ENCODE peak calls at places on chromosomes 5 and 9, in ten cellular contexts. Z, T, X, D, W, K, O, R, E and S are unnamed samples.

GRCh38 chr9:134259708-134260107 is 66.5 kb upstream of the RXRA start:
- DNase-seq in Z (no peak), T (no peak), X (no peak), D (no peak), W (no peak), K (no peak), O (no peak), R (no peak), E (no peak), S (no peak)

GRCh38 chr9:93159601-93160418 is 24.1 kb upstream of the WNK2 start:
- DNase-seq in Z (peak), T (peak), X (peak), D (peak), W (peak), K (peak), O (peak), R (peak), E (peak), S (peak)

GRCh38 chr9:22102347-22103053 is 93.4 kb upstream of the CDKN2B start:
- DNase-seq in Z (no peak), T (no peak), X (no peak), D (no peak), W (no peak), K (no peak), O (no peak), R (no peak), E (no peak), S (no peak)

GRCh38 chr5:154620406-154620805 is 134.8 kb upstream of the LARP1 start:
- DNase-seq in Z (no peak), T (no peak), X (no peak), D (no peak), W (no peak), K (peak), O (no peak), R (no peak), E (no peak), S (no peak)

GRCh38 chr9:11928871-11929321 is 764.3 kb upstream of the TYRP1 start:
- DNase-seq in Z (no peak), T (no peak), X (no peak), D (no peak), W (no peak), K (no peak), O (no peak), R (no peak), E (no peak), S (no peak)

GRCh38 chr5:77812926-77813589 is 36.9 kb upstream of the TBCA start:
- DNase-seq in Z (no peak), T (no peak), X (no peak), D (no peak), W (no peak), K (no peak), O (no peak), R (no peak), E (no peak), S (no peak)

GRCh38 chr5:149860801-149861322 is 83.7 kb downstream of the PDE6A start:
- DNase-seq in Z (no peak), T (no peak), X (peak), D (peak), W (peak), K (no peak), O (no peak), R (no peak), E (no peak), S (no peak)

GRCh38 chr5:57863661-57864060 is 381.1 kb upstream of the ACTBL2 start:
- DNase-seq in Z (no peak), T (no peak), X (no peak), D (peak), W (no peak), K (no peak), O (no peak), R (no peak), E (no peak), S (no peak)

GRCh38 chr5:115068239-115069086 is 101.2 kb downstream of the TRIM36 start:
- DNase-seq in Z (no peak), T (no peak), X (peak), D (peak), W (no peak), K (no peak), O (no peak), R (no peak), E (no peak), S (no peak)

GRCh38 chr5:126972062-126972895 is 58.1 kb downstream of the MARCHF3 start:
- DNase-seq in Z (no peak), T (no peak), X (peak), D (no peak), W (no peak), K (peak), O (peak), R (no peak), E (no peak), S (no peak)

GRCh38 chr5:67511911-67512310 is 315.3 kb upstream of the CD180 start:
- DNase-seq in Z (no peak), T (no peak), X (no peak), D (no peak), W (no peak), K (no peak), O (no peak), R (no peak), E (no peak), S (no peak)

GRCh38 chr9:18756712-18757125 is 276.3 kb downstream of the SAXO1 start:
- DNase-seq in Z (no peak), T (no peak), X (no peak), D (no peak), W (no peak), K (no peak), O (no peak), R (no peak), E (peak), S (no peak)

GRCh38 chr5:72693001-72693442 is 123.4 kb upstream of the TNPO1 start:
- DNase-seq in Z (no peak), T (no peak), X (no peak), D (peak), W (no peak), K (no peak), O (no peak), R (no peak), E (no peak), S (no peak)

GRCh38 chr5:62718368-62718767 is 139.7 kb downstream of the LRRC70 start:
- DNase-seq in Z (no peak), T (no peak), X (no peak), D (peak), W (no peak), K (no peak), O (no peak), R (no peak), E (no peak), S (peak)

GRCh38 chr9:116928884-116929283 is 241.8 kb downstream of the TRIM32 start:
- DNase-seq in Z (no peak), T (no peak), X (no peak), D (no peak), W (no peak), K (no peak), O (no peak), R (no peak), E (no peak), S (peak)

GRCh38 chr5:135645336-135645735 is 66.5 kb upstream of the CXCL14 start:
- DNase-seq in Z (no peak), T (no peak), X (no peak), D (peak), W (no peak), K (no peak), O (no peak), R (no peak), E (no peak), S (no peak)

GRCh38 chr9:92680166-92681119 is 10.5 kb upstream of the IPPK start:
- DNase-seq in Z (no peak), T (no peak), X (no peak), D (peak), W (no peak), K (no peak), O (no peak), R (no peak), E (no peak), S (no peak)

GRCh38 chr5:109695005-109695926 is 5.5 kb downstream of the MAN2A1 start:
- DNase-seq in Z (no peak), T (no peak), X (no peak), D (no peak), W (no peak), K (no peak), O (no peak), R (no peak), E (no peak), S (no peak)

GRCh38 chr5:120436996-120437395 is 27.1 kb upstream of the PRR16 start:
- DNase-seq in Z (no peak), T (no peak), X (no peak), D (peak), W (no peak), K (no peak), O (no peak), R (no peak), E (no peak), S (no peak)

GRCh38 chr9:79670269-79670961 is 98.7 kb downstream of the TLE4 start:
- DNase-seq in Z (no peak), T (no peak), X (no peak), D (peak), W (no peak), K (no peak), O (no peak), R (no peak), E (no peak), S (no peak)

GRCh38 chr5:61280205-61280604 is 51.9 kb upstream of the ZSWIM6 start:
- DNase-seq in Z (no peak), T (no peak), X (no peak), D (peak), W (no peak), K (peak), O (no peak), R (no peak), E (peak), S (no peak)

GRCh38 chr9:115862021-115862420 is 291.6 kb upstream of the PAPPA start:
- DNase-seq in Z (no peak), T (no peak), X (no peak), D (no peak), W (no peak), K (no peak), O (no peak), R (no peak), E (no peak), S (no peak)

GRCh38 chr5:150632305-150633160 is 7.9 kb upstream of the SYNPO start:
- DNase-seq in Z (no peak), T (no peak), X (no peak), D (peak), W (no peak), K (no peak), O (no peak), R (no peak), E (no peak), S (no peak)

GRCh38 chr5:67381240-67381875 is 184.8 kb upstream of the CD180 start:
- DNase-seq in Z (no peak), T (no peak), X (no peak), D (no peak), W (no peak), K (no peak), O (no peak), R (no peak), E (no peak), S (no peak)

GRCh38 chr5:116479776-116480675 is 94.6 kb downstream of the SEMA6A start:
- DNase-seq in Z (no peak), T (no peak), X (no peak), D (no peak), W (no peak), K (no peak), O (no peak), R (no peak), E (no peak), S (no peak)

GRCh38 chr5:108728566-108729305 is 19.0 kb upstream of the FER start:
- DNase-seq in Z (no peak), T (no peak), X (peak), D (no peak), W (peak), K (no peak), O (no peak), R (no peak), E (no peak), S (no peak)